ENCODE peak calls at places on chromosomes 16 and 17, in nine cellular contexts. B, R, F, O, V, K, E, N and J are unnamed samples.
A peak's percentile ranks its signal among the peaks of the same experiment; 100 is the strongest.

GRCh38 chr17:3911271-3912053 is 4.8 kb downstream of the P2RX1 start:
- DNase-seq in R (no peak), E (no peak), N (peak; percentile 88), V (peak; percentile 44), F (no peak), O (peak; percentile 55), B (no peak), K (no peak), J (no peak)

GRCh38 chr17:59004338-59005111 is 102.2 kb downstream of the TRIM37 start:
- DNase-seq in B (peak; percentile 10), F (no peak), K (peak; percentile 58), V (peak; percentile 66), R (no peak), O (peak; percentile 84), E (peak; percentile 33), N (peak; percentile 62), J (no peak)

GRCh38 chr17:50423553-50424159 is 2.4 kb upstream of the ACSF2 start:
- DNase-seq in B (no peak), R (no peak), V (no peak), F (no peak), E (peak; percentile 93), N (no peak), K (no peak), O (peak; percentile 32), J (peak; percentile 72)

GRCh38 chr17:82587234-82588086 is 60.8 kb downstream of the WDR45B start:
- DNase-seq in B (no peak), N (no peak), F (no peak), E (no peak), R (no peak), K (no peak), V (no peak), O (no peak), J (no peak)

GRCh38 chr16:66549284-66550131 is at the start of gene TK2:
- DNase-seq in F (no peak), R (no peak), O (peak; percentile 84), N (peak; percentile 58), E (peak; percentile 73), B (no peak), V (peak; percentile 63), K (peak; percentile 63), J (peak; percentile 43)

GRCh38 chr16:19524356-19524865 is 669 bp downstream of the CCP110 start:
- DNase-seq in V (no peak), F (no peak), E (no peak), O (peak; percentile 21), K (no peak), R (no peak), B (no peak), N (no peak), J (no peak)

GRCh38 chr17:28842282-28843012 is at the start of gene FAM222B:
- DNase-seq in N (peak; percentile 86), V (peak; percentile 79), E (peak; percentile 73), B (peak; percentile 52), O (peak; percentile 95), F (no peak), R (peak; percentile 67), K (peak; percentile 83), J (peak; percentile 51)

GRCh38 chr17:38761612-38762011 is 9.1 kb downstream of the PSMB3 start:
- DNase-seq in K (no peak), O (peak; percentile 81), E (no peak), B (no peak), N (no peak), V (peak; percentile 22), R (no peak), F (no peak), J (no peak)

GRCh38 chr17:77206125-77206523 is 65.4 kb downstream of the SEC14L1 start:
- DNase-seq in N (no peak), R (no peak), O (no peak), V (no peak), F (no peak), E (no peak), B (no peak), K (no peak), J (no peak)

GRCh38 chr17:34567665-34568064 is 11.7 kb upstream of the TMEM132E start:
- DNase-seq in K (no peak), F (no peak), R (no peak), V (no peak), N (no peak), B (no peak), O (peak; percentile 56), E (no peak), J (no peak)

GRCh38 chr17:60455378-60455777 is 33.1 kb downstream of the CHCT1 start:
- DNase-seq in F (no peak), V (no peak), K (no peak), N (no peak), E (no peak), B (no peak), R (no peak), O (no peak), J (no peak)

GRCh38 chr17:57174591-57174990 is 81.7 kb upstream of the MSI2 start:
- DNase-seq in F (no peak), R (no peak), O (no peak), N (no peak), K (no peak), V (no peak), E (no peak), B (no peak), J (no peak)

GRCh38 chr17:57166803-57167202 is 81.8 kb downstream of the AKAP1 start:
- DNase-seq in K (no peak), B (no peak), E (no peak), V (no peak), N (no peak), R (no peak), O (peak; percentile 62), F (no peak), J (no peak)

GRCh38 chr17:57165754-57166153 is 80.7 kb downstream of the AKAP1 start:
- DNase-seq in E (no peak), O (no peak), K (no peak), V (no peak), N (no peak), B (no peak), F (no peak), R (no peak), J (no peak)

DNA sequence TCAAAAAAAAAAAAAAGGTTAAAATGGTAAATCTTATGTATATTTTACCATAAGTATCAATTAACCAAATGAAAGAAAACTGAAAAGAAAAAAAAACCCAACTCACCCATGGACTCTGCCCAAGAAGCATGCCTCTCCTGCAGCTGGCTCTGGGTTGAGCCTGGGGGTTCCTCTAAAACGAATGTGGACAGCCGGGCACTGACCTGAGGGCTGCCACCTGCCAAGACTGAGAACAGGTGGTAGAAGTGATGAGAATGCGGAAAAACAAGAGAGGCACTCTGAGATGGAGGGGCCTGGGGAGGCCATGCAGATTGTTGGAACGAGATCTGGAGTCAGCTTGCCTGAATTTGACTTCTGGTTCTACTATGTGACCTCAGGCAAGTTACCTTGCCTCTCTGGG is 85.5 kb upstream of the MSI2 start:
- DNase-seq in V (no peak), B (no peak), R (no peak), E (no peak), O (no peak), F (no peak), N (no peak), K (no peak), J (no peak)
- H3K4me3 ChIP-seq in V (no peak overlapping the region), B (no peak overlapping the region), R (no peak overlapping the region), E (no peak overlapping the region), O (no peak overlapping the region), F (no peak overlapping the region), N (no peak overlapping the region), K (no peak overlapping the region), J (no peak overlapping the region)

GRCh38 chr16:68642047-68642435 is 3.1 kb upstream of the CDH3 start:
- DNase-seq in E (no peak), F (no peak), R (no peak), K (no peak), B (no peak), O (no peak), V (no peak), N (no peak), J (no peak)

GRCh38 chr16:68643847-68644246 is 1.3 kb upstream of the CDH3 start:
- DNase-seq in B (no peak), N (no peak), R (no peak), O (no peak), K (no peak), E (no peak), V (no peak), F (no peak), J (no peak)

GRCh38 chr16:68640972-68641371 is 4.1 kb upstream of the CDH3 start:
- DNase-seq in K (no peak), F (no peak), O (no peak), N (no peak), V (no peak), R (no peak), B (no peak), E (peak; percentile 80), J (no peak)

GRCh38 chr16:68643227-68643626 is 1.9 kb upstream of the CDH3 start:
- DNase-seq in N (no peak), B (no peak), F (no peak), K (no peak), V (no peak), O (no peak), E (no peak), R (no peak), J (no peak)

GRCh38 chr16:68642436-68643064 is 2.6 kb upstream of the CDH3 start:
- DNase-seq in E (peak; percentile 64), B (no peak), K (no peak), N (no peak), R (no peak), O (peak; percentile 95), F (no peak), V (no peak), J (no peak)
- H3K4me3 ChIP-seq in E (no peak overlapping the region), B (peak overlapping the region; percentile 29), K (no peak overlapping the region), N (no peak overlapping the region), R (peak overlapping the region; percentile 43), O (peak overlapping the region; percentile 98), F (peak overlapping the region; percentile 9), V (no peak overlapping the region), J (peak overlapping the region; percentile 13)

GRCh38 chr17:65054602-65055001 is 1.9 kb downstream of the GNA13 start:
- DNase-seq in O (no peak), K (no peak), V (no peak), B (no peak), N (no peak), E (no peak), F (no peak), R (no peak), J (no peak)
- H3K4me3 ChIP-seq in O (peak overlapping the region; percentile 29), K (no peak overlapping the region), V (peak overlapping the region; percentile 76), B (peak overlapping the region; percentile 96), N (peak overlapping the region; percentile 28), E (peak overlapping the region; percentile 99), F (peak overlapping the region; percentile 79), R (peak overlapping the region; percentile 94), J (peak overlapping the region; percentile 88)

GRCh38 chr16:58755989-58756649 is 22.0 kb upstream of the GOT2 start:
- DNase-seq in K (peak; percentile 67), B (peak; percentile 19), R (peak; percentile 73), F (peak; percentile 9), N (peak; percentile 73), V (peak; percentile 76), E (peak; percentile 64), O (peak; percentile 94), J (peak; percentile 38)
- H3K4me3 ChIP-seq in K (no peak overlapping the region), B (no peak overlapping the region), R (no peak overlapping the region), F (no peak overlapping the region), N (peak overlapping the region; percentile 41), V (no peak overlapping the region), E (no peak overlapping the region), O (peak overlapping the region; percentile 16), J (no peak overlapping the region)

GRCh38 chr17:81329279-81329926 is 34.3 kb upstream of the SLC38A10 start:
- DNase-seq in R (peak; percentile 92), V (peak; percentile 95), O (peak; percentile 68), E (peak; percentile 90), B (no peak), K (peak; percentile 72), F (peak; percentile 46), N (no peak), J (peak; percentile 60)
- H3K4me3 ChIP-seq in R (peak overlapping the region; percentile 8), V (no peak overlapping the region), O (no peak overlapping the region), E (no peak overlapping the region), B (no peak overlapping the region), K (no peak overlapping the region), F (peak overlapping the region; percentile 11), N (no peak overlapping the region), J (no peak overlapping the region)

GRCh38 chr17:78338860-78339259 is 21.0 kb downstream of the SOCS3 start:
- DNase-seq in R (no peak), E (no peak), B (no peak), V (peak; percentile 76), N (no peak), F (no peak), O (no peak), K (no peak), J (no peak)
- H3K4me3 ChIP-seq in R (no peak overlapping the region), E (no peak overlapping the region), B (no peak overlapping the region), V (no peak overlapping the region), N (no peak overlapping the region), F (no peak overlapping the region), O (no peak overlapping the region), K (no peak overlapping the region), J (no peak overlapping the region)